ENCODE peak calls at places on chromosomes 13 and 19, in five cellular contexts. K is DMS153; R is activated naive CD8-positive, alpha-beta T cell treated with anti-CD3 and anti-CD28 coated beads, Interleukin-2, amount 50 U/mL, for 24 hours; O is activated CD4-positive, alpha-beta T cell treated with anti-CD3 and anti-CD28 coated beads for 48 hours; H is stimulated activated CD4-positive, alpha-beta T cell treated with anti-CD3 and anti-CD28 coated beads, TNF-alpha, amount 100 ng/mL, for 1 hour. A is an unnamed sample.

GRCh38 chr13:74066937-74067336 is 67.3 kb downstream of the KLF12 start:
- DNase-seq in K (no peak), R (no peak), O (no peak), H (no peak), A (no peak)

GRCh38 chr19:1069009-1069779 is 2.2 kb downstream of the ARHGAP45 start:
- DNase-seq in K (no peak), R (peak), O (peak), H (no peak), A (no peak)

GRCh38 chr13:39876258-39876657 is 220.8 kb downstream of the COG6 start:
- DNase-seq in K (no peak), R (no peak), O (no peak), H (no peak), A (no peak)

GRCh38 chr13:35824395-35824794 is 306.8 kb downstream of the DCLK1 start:
- DNase-seq in K (no peak), R (no peak), O (no peak), H (no peak), A (no peak)

GRCh38 chr13:52846567-52847321 is 1.7 kb downstream of the PCDH8 start:
- DNase-seq in K (no peak), R (peak), O (peak), H (no peak), A (no peak)

GRCh38 chr19:18848860-18849661 is 17.3 kb downstream of the UPF1 start:
- DNase-seq in K (no peak), R (no peak), O (peak), H (no peak), A (no peak)

GRCh38 chr19:6362351-6362801 is 1.0 kb downstream of the CLPP start:
- DNase-seq in K (no peak), R (peak), O (peak), H (no peak), A (no peak)

GRCh38 chr19:41590945-41591344 is 15.0 kb downstream of the CEACAM21 start:
- DNase-seq in K (no peak), R (no peak), O (no peak), H (no peak), A (no peak)

GRCh38 chr13:84121456-84121855 is 239.2 kb upstream of the SLITRK1 start:
- DNase-seq in K (no peak), R (no peak), O (no peak), H (no peak), A (no peak)

GRCh38 chr13:113781571-113781970 is 22.5 kb downstream of the TMEM255B start:
- DNase-seq in K (no peak), R (no peak), O (no peak), H (no peak), A (no peak)

GRCh38 chr13:68816715-68817114 is 1290.9 kb upstream of the ATXN8OS start:
- DNase-seq in K (no peak), R (no peak), O (no peak), H (no peak), A (no peak)

GRCh38 chr19:47381121-47381520 is 32.0 kb downstream of the DHX34 start:
- DNase-seq in K (no peak), R (no peak), O (no peak), H (no peak), A (no peak)

GRCh38 chr19:46979103-46979769 is 40.4 kb upstream of the NPAS1 start:
- DNase-seq in K (no peak), R (no peak), O (no peak), H (no peak), A (no peak)

GRCh38 chr13:102873653-102874052 is 27.8 kb downstream of the ERCC5 start:
- DNase-seq in K (no peak), R (no peak), O (no peak), H (no peak), A (no peak)